ENCODE peak calls at places on chromosomes 4 and X, in four cellular contexts. S is IMR-90, A is neuronal stem cell, C is mesendoderm. V is an unnamed sample.
A peak's percentile ranks its signal among the peaks of the same experiment; 100 is the strongest.

GRCh38 chrX:55118574-55118973 is 29.8 kb downstream of the PAGE2 start:
- DNase-seq in S (no peak), A (no peak), C (no peak), V (no peak)

GRCh38 chr4:43587746-43588145 is 695.2 kb downstream of the GRXCR1 start:
- DNase-seq in C (no peak), A (no peak), S (no peak), V (no peak)

GRCh38 chr4:119098306-119098705 is 37.3 kb upstream of the MYOZ2 start:
- DNase-seq in C (no peak), A (no peak), S (no peak), V (no peak)

GRCh38 chrX:33178690-33179089 is 32.7 kb downstream of the DMD start:
- DNase-seq in A (no peak), C (no peak), S (no peak), V (no peak)

GRCh38 chrX:66914082-66914481 is 275.2 kb upstream of the EDA2R start:
- DNase-seq in C (peak; percentile 79), A (no peak), S (no peak), V (no peak)

GRCh38 chr4:186017801-186018200 is 51.2 kb upstream of the TLR3 start:
- DNase-seq in A (no peak), S (no peak), C (no peak), V (no peak)

GRCh38 chr4:117157360-117157759 is 72.0 kb upstream of the TRAM1L1 start:
- DNase-seq in S (no peak), C (no peak), A (no peak), V (no peak)

GRCh38 chr4:80036949-80037348 is 36.1 kb downstream of the ANTXR2 start:
- DNase-seq in C (no peak), A (no peak), S (peak; percentile 77), V (peak; percentile 88)

GRCh38 chr4:184404047-184404446 is 70.3 kb downstream of the IRF2 start:
- DNase-seq in C (no peak), S (no peak), A (no peak), V (no peak)

GRCh38 chr4:157280673-157281072 is 60.1 kb downstream of the GRIA2 start:
- DNase-seq in S (no peak), C (no peak), A (no peak), V (no peak)

GRCh38 chr4:155473420-155474095 is 96.8 kb upstream of the MAP9 start:
- DNase-seq in A (no peak), C (peak; percentile 82), S (peak; percentile 30), V (no peak)

GRCh38 chrX:39409246-39409917 is 608.1 kb downstream of the MID1IP1 start:
- DNase-seq in C (no peak), A (no peak), S (peak; percentile 2), V (no peak)

GRCh38 chr4:150888625-150889024 is 126.5 kb downstream of the LRBA start:
- DNase-seq in A (no peak), C (no peak), S (no peak), V (no peak)

GRCh38 chr4:137312257-137312656 is 220.0 kb downstream of the PCDH18 start:
- DNase-seq in C (no peak), A (no peak), S (peak; percentile 43), V (no peak)

GRCh38 chrX:132375941-132376340 is 112.9 kb downstream of the MBNL3 start:
- DNase-seq in C (peak; percentile 28), A (no peak), S (no peak), V (no peak)

GRCh38 chr4:188411805-188412204 is 272.6 kb downstream of the TRIML1 start:
- DNase-seq in A (no peak), S (no peak), C (no peak), V (no peak)

GRCh38 chrX:52988985-52989917 is 30.9 kb upstream of the FAM156A start:
- DNase-seq in A (no peak), C (no peak), S (no peak), V (no peak)

GRCh38 chr4:166252487-166253402 is 379.7 kb downstream of the TLL1 start:
- DNase-seq in S (no peak), A (peak; percentile 4), C (peak; percentile 52), V (peak; percentile 44)

GRCh38 chr4:186607490-186607889 is 52.1 kb upstream of the MTNR1A start:
- DNase-seq in A (no peak), S (no peak), C (no peak), V (no peak)

GRCh38 chr4:163565228-163566040 is 70.9 kb downstream of the TMA16 start:
- DNase-seq in S (no peak), C (peak; percentile 62), A (no peak), V (no peak)

GRCh38 chrX:40552768-40553167 is 28.0 kb upstream of the ATP6AP2 start:
- DNase-seq in A (no peak), S (peak; percentile 9), C (no peak), V (peak; percentile 26)

GRCh38 chrX:41406211-41406610 is 40.9 kb upstream of the NYX start:
- DNase-seq in C (no peak), S (peak; percentile 18), A (no peak), V (peak; percentile 14)

GRCh38 chrX:23907106-23907495 is 637 bp downstream of the APOO start:
- DNase-seq in S (no peak), A (no peak), C (peak; percentile 37), V (no peak)

GRCh38 chrX:63750846-63751245 is 34.2 kb downstream of the ARHGEF9 start:
- DNase-seq in S (no peak), C (peak; percentile 40), A (peak; percentile 23), V (no peak)

GRCh38 chr4:184064877-184065276 is 152.8 kb downstream of the ENPP6 start:
- DNase-seq in S (no peak), A (no peak), C (no peak), V (no peak)

GRCh38 chr4:70703695-70704332 is 15.5 kb downstream of the UTP3 start:
- DNase-seq in A (peak; percentile 21), C (no peak), S (peak; percentile 83), V (peak; percentile 51)

GRCh38 chr4:109978704-109979103 is 66.0 kb downstream of the EGF start:
- DNase-seq in S (no peak), A (peak; percentile 23), C (peak; percentile 78), V (no peak)

GRCh38 chrX:100413231-100413630 is 3.2 kb upstream of the PCDH19 start:
- DNase-seq in C (peak; percentile 67), A (no peak), S (peak; percentile 48), V (peak; percentile 50)
- H3K9ac ChIP-seq in C (no peak overlapping the region), A (no peak overlapping the region), S (no peak overlapping the region), V (no peak overlapping the region)

GRCh38 chr4:101355767-101356702 is 8.7 kb upstream of the PPP3CA start:
- DNase-seq in C (no peak), A (no peak), S (peak; percentile 92), V (peak; percentile 89)
- H2BK120ac ChIP-seq in C (no peak overlapping the region), A (no peak overlapping the region), S (peak overlapping the region; percentile 94), V (no peak overlapping the region)

DNA sequence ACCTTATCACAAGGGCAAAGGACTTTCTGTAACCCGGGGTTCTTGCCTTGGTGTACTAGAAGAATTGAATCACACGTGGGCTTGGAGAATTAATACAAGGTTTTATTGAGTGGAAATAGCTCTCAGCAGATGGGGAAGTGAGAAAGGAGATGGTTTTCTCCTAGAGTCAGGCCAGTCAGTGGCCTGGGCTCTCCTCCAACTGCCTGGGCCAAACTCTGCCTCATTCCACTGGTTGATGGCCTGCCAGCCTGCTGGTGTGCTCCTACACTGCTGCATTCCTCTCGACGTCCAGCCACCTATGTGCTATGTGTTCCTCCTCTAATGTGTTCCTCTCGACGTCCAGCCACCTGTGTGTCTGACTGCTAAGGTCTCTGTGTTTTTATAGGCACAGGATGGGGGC is 35.3 kb upstream of the SPIN2A start:
- DNase-seq in C (no peak), A (no peak), S (no peak), V (no peak)
- H2BK15ac ChIP-seq in C (no peak overlapping the region), A (no peak overlapping the region), S (no peak overlapping the region), V (no peak overlapping the region)

GRCh38 chr4:98363431-98363830 is 102.2 kb downstream of the RAP1GDS1 start:
- DNase-seq in C (no peak), S (no peak), A (no peak), V (no peak)
- H3K9ac ChIP-seq in C (no peak overlapping the region), S (no peak overlapping the region), A (no peak overlapping the region), V (no peak overlapping the region)

GRCh38 chrX:127621780-127622179 is 430.4 kb downstream of the ACTRT1 start:
- DNase-seq in A (no peak), S (no peak), C (no peak), V (no peak)
- H2BK120ac ChIP-seq in A (no peak overlapping the region), S (no peak overlapping the region), C (no peak overlapping the region), V (no peak overlapping the region)

GRCh38 chr4:145732001-145732400 is 52.1 kb downstream of the C4orf51 start:
- DNase-seq in S (no peak), C (peak; percentile 69), A (no peak), V (peak; percentile 18)
- H2BK15ac ChIP-seq in S (peak overlapping the region; percentile 85), C (peak overlapping the region; percentile 93), A (no peak overlapping the region), V (no peak overlapping the region)

V was measured in mesenchymal stem cell.